ENCODE peak calls at places on chromosomes 12 and 14, in ten cellular contexts. One of them, this sample, is unnamed.

GRCh38 chr14:51525705-51526104 is 126.0 kb upstream of the FRMD6 start:
- DNase-seq in nephron progenitor cell: no peak
- DNase-seq in GM13976: no peak
- DNase-seq in OCI-LY7: no peak
- DNase-seq in AG10803: no peak
- DNase-seq in GM23338: no peak
- DNase-seq in mesothelial cell of epicardium: no peak
- DNase-seq in GM20000: no peak
- DNase-seq in neural progenitor cell: no peak
- DNase-seq in astrocyte of the spinal cord: no peak
- DNase-seq in this sample: no peak

GRCh38 chr12:6363330-6364036 is 11.9 kb downstream of the SCNN1A start:
- DNase-seq in AG10803: peak
- DNase-seq in astrocyte of the spinal cord: peak
- DNase-seq in GM20000: peak
- DNase-seq in neural progenitor cell: peak
- DNase-seq in nephron progenitor cell: peak
- DNase-seq in mesothelial cell of epicardium: peak
- DNase-seq in GM23338: peak
- DNase-seq in OCI-LY7: peak
- DNase-seq in GM13976: peak
- DNase-seq in this sample: peak

GRCh38 chr14:77190977-77191376 is 9.4 kb downstream of the TMEM63C start:
- DNase-seq in OCI-LY7: no peak
- DNase-seq in GM20000: no peak
- DNase-seq in mesothelial cell of epicardium: no peak
- DNase-seq in nephron progenitor cell: no peak
- DNase-seq in AG10803: no peak
- DNase-seq in GM13976: no peak
- DNase-seq in astrocyte of the spinal cord: no peak
- DNase-seq in GM23338: peak
- DNase-seq in neural progenitor cell: no peak
- DNase-seq in this sample: no peak

GRCh38 chr14:96246535-96246839 is 9.5 kb upstream of the BDKRB1 start:
- DNase-seq in astrocyte of the spinal cord: peak
- DNase-seq in nephron progenitor cell: no peak
- DNase-seq in GM23338: no peak
- DNase-seq in mesothelial cell of epicardium: no peak
- DNase-seq in neural progenitor cell: no peak
- DNase-seq in AG10803: peak
- DNase-seq in GM13976: no peak
- DNase-seq in GM20000: no peak
- DNase-seq in OCI-LY7: no peak
- DNase-seq in this sample: no peak

GRCh38 chr12:176321-177181 is 37.4 kb downstream of the SLC6A12 start:
- DNase-seq in AG10803: peak
- DNase-seq in nephron progenitor cell: no peak
- DNase-seq in GM20000: no peak
- DNase-seq in astrocyte of the spinal cord: no peak
- DNase-seq in OCI-LY7: no peak
- DNase-seq in GM13976: no peak
- DNase-seq in neural progenitor cell: no peak
- DNase-seq in mesothelial cell of epicardium: no peak
- DNase-seq in GM23338: no peak
- DNase-seq in this sample: no peak

GRCh38 chr12:49296836-49297694 is 2.1 kb downstream of the PRPH start:
- DNase-seq in AG10803: no peak
- DNase-seq in nephron progenitor cell: peak
- DNase-seq in GM20000: peak
- DNase-seq in astrocyte of the spinal cord: no peak
- DNase-seq in GM13976: peak
- DNase-seq in GM23338: peak
- DNase-seq in neural progenitor cell: peak
- DNase-seq in OCI-LY7: no peak
- DNase-seq in mesothelial cell of epicardium: no peak
- DNase-seq in this sample: peak

GRCh38 chr12:120625557-120626419 is 14.6 kb upstream of the CABP1 start:
- DNase-seq in nephron progenitor cell: no peak
- DNase-seq in neural progenitor cell: peak
- DNase-seq in astrocyte of the spinal cord: no peak
- DNase-seq in OCI-LY7: peak
- DNase-seq in GM13976: no peak
- DNase-seq in GM20000: no peak
- DNase-seq in GM23338: peak
- DNase-seq in AG10803: no peak
- DNase-seq in mesothelial cell of epicardium: no peak
- DNase-seq in this sample: peak

GRCh38 chr14:76720382-76720813 is 40.9 kb upstream of the VASH1 start:
- DNase-seq in GM20000: peak
- DNase-seq in GM23338: peak
- DNase-seq in astrocyte of the spinal cord: peak
- DNase-seq in AG10803: peak
- DNase-seq in GM13976: peak
- DNase-seq in OCI-LY7: peak
- DNase-seq in mesothelial cell of epicardium: peak
- DNase-seq in nephron progenitor cell: peak
- DNase-seq in neural progenitor cell: peak
- DNase-seq in this sample: peak

GRCh38 chr14:104998801-104999200 is 13.2 kb downstream of the CLBA1 start:
- DNase-seq in GM23338: no peak
- DNase-seq in GM20000: no peak
- DNase-seq in AG10803: no peak
- DNase-seq in OCI-LY7: no peak
- DNase-seq in nephron progenitor cell: no peak
- DNase-seq in GM13976: no peak
- DNase-seq in astrocyte of the spinal cord: no peak
- DNase-seq in neural progenitor cell: no peak
- DNase-seq in mesothelial cell of epicardium: no peak
- DNase-seq in this sample: no peak

GRCh38 chr14:90274808-90275454 is 18.6 kb downstream of the PSMC1 start:
- DNase-seq in mesothelial cell of epicardium: no peak
- DNase-seq in neural progenitor cell: no peak
- DNase-seq in OCI-LY7: no peak
- DNase-seq in astrocyte of the spinal cord: peak
- DNase-seq in GM23338: no peak
- DNase-seq in AG10803: peak
- DNase-seq in GM20000: no peak
- DNase-seq in GM13976: no peak
- DNase-seq in nephron progenitor cell: no peak
- DNase-seq in this sample: no peak

GRCh38 chr14:75381642-75382041 is 46.2 kb upstream of the JDP2 start:
- DNase-seq in AG10803: no peak
- DNase-seq in GM13976: no peak
- DNase-seq in astrocyte of the spinal cord: no peak
- DNase-seq in GM23338: no peak
- DNase-seq in mesothelial cell of epicardium: no peak
- DNase-seq in GM20000: no peak
- DNase-seq in nephron progenitor cell: no peak
- DNase-seq in OCI-LY7: no peak
- DNase-seq in neural progenitor cell: no peak
- DNase-seq in this sample: no peak

GRCh38 chr14:49915085-49915484 is 22.2 kb downstream of the ARF6 start:
- DNase-seq in GM23338: no peak
- DNase-seq in nephron progenitor cell: no peak
- DNase-seq in OCI-LY7: no peak
- DNase-seq in mesothelial cell of epicardium: no peak
- DNase-seq in GM20000: no peak
- DNase-seq in GM13976: no peak
- DNase-seq in AG10803: no peak
- DNase-seq in neural progenitor cell: no peak
- DNase-seq in astrocyte of the spinal cord: no peak
- DNase-seq in this sample: no peak

GRCh38 chr14:103908580-103908979 is 19.7 kb upstream of the TDRD9 start:
- DNase-seq in mesothelial cell of epicardium: no peak
- DNase-seq in neural progenitor cell: no peak
- DNase-seq in nephron progenitor cell: no peak
- DNase-seq in OCI-LY7: no peak
- DNase-seq in AG10803: no peak
- DNase-seq in GM20000: no peak
- DNase-seq in GM13976: no peak
- DNase-seq in astrocyte of the spinal cord: no peak
- DNase-seq in GM23338: no peak
- DNase-seq in this sample: no peak

GRCh38 chr14:76456200-76456599 is 80.3 kb downstream of the ESRRB start:
- DNase-seq in astrocyte of the spinal cord: no peak
- DNase-seq in nephron progenitor cell: peak
- DNase-seq in mesothelial cell of epicardium: no peak
- DNase-seq in neural progenitor cell: peak
- DNase-seq in GM13976: peak
- DNase-seq in OCI-LY7: peak
- DNase-seq in AG10803: peak
- DNase-seq in GM23338: peak
- DNase-seq in GM20000: peak
- DNase-seq in this sample: peak

GRCh38 chr14:26526132-26526531 is 71.7 kb downstream of the NOVA1 start:
- DNase-seq in AG10803: peak
- DNase-seq in GM23338: no peak
- DNase-seq in nephron progenitor cell: no peak
- DNase-seq in GM13976: no peak
- DNase-seq in astrocyte of the spinal cord: peak
- DNase-seq in mesothelial cell of epicardium: no peak
- DNase-seq in OCI-LY7: no peak
- DNase-seq in neural progenitor cell: no peak
- DNase-seq in GM20000: no peak
- DNase-seq in this sample: no peak

GRCh38 chr14:26527095-26527494 is 70.7 kb downstream of the NOVA1 start:
- DNase-seq in astrocyte of the spinal cord: peak
- DNase-seq in mesothelial cell of epicardium: no peak
- DNase-seq in GM13976: no peak
- DNase-seq in OCI-LY7: no peak
- DNase-seq in AG10803: no peak
- DNase-seq in neural progenitor cell: no peak
- DNase-seq in nephron progenitor cell: no peak
- DNase-seq in GM20000: no peak
- DNase-seq in GM23338: no peak
- DNase-seq in this sample: no peak

GRCh38 chr14:26528415-26529182 is 69.2 kb downstream of the NOVA1 start:
- DNase-seq in mesothelial cell of epicardium: no peak
- DNase-seq in AG10803: peak
- DNase-seq in neural progenitor cell: no peak
- DNase-seq in GM23338: no peak
- DNase-seq in nephron progenitor cell: no peak
- DNase-seq in GM20000: no peak
- DNase-seq in astrocyte of the spinal cord: peak
- DNase-seq in OCI-LY7: no peak
- DNase-seq in GM13976: no peak
- DNase-seq in this sample: no peak

GRCh38 chr14:26531894-26532293 is 65.9 kb downstream of the NOVA1 start:
- DNase-seq in OCI-LY7: no peak
- DNase-seq in astrocyte of the spinal cord: peak
- DNase-seq in AG10803: peak
- DNase-seq in GM20000: no peak
- DNase-seq in neural progenitor cell: no peak
- DNase-seq in mesothelial cell of epicardium: no peak
- DNase-seq in GM13976: no peak
- DNase-seq in GM23338: peak
- DNase-seq in nephron progenitor cell: no peak
- DNase-seq in this sample: no peak
- TF ChIP-seq CTCF in OCI-LY7: no peak
- TF ChIP-seq CTCF in astrocyte of the spinal cord: peak
- TF ChIP-seq CTCF in AG10803: peak
- TF ChIP-seq CTCF in GM20000: no peak
- TF ChIP-seq CTCF in neural progenitor cell: no peak
- TF ChIP-seq CTCF in mesothelial cell of epicardium: no peak
- TF ChIP-seq CTCF in GM13976: no peak
- TF ChIP-seq CTCF in GM23338: peak
- TF ChIP-seq CTCF in nephron progenitor cell: no peak
- TF ChIP-seq CTCF in this sample: no peak

GRCh38 chr12:103626498-103626897 is 39.4 kb downstream of the STAB2 start:
- DNase-seq in GM20000: no peak
- DNase-seq in nephron progenitor cell: no peak
- DNase-seq in astrocyte of the spinal cord: peak
- DNase-seq in AG10803: peak
- DNase-seq in mesothelial cell of epicardium: no peak
- DNase-seq in neural progenitor cell: peak
- DNase-seq in OCI-LY7: no peak
- DNase-seq in GM13976: no peak
- DNase-seq in GM23338: peak
- DNase-seq in this sample: no peak
- TF ChIP-seq CTCF in GM20000: no peak
- TF ChIP-seq CTCF in nephron progenitor cell: no peak
- TF ChIP-seq CTCF in astrocyte of the spinal cord: peak
- TF ChIP-seq CTCF in AG10803: peak
- TF ChIP-seq CTCF in mesothelial cell of epicardium: no peak
- TF ChIP-seq CTCF in neural progenitor cell: peak
- TF ChIP-seq CTCF in OCI-LY7: no peak
- TF ChIP-seq CTCF in GM13976: no peak
- TF ChIP-seq CTCF in GM23338: peak
- TF ChIP-seq CTCF in this sample: no peak

GRCh38 chr14:102774391-102775153 is 2.7 kb upstream of the TRAF3 start:
- DNase-seq in AG10803: peak
- DNase-seq in GM23338: peak
- DNase-seq in GM20000: peak
- DNase-seq in neural progenitor cell: peak
- DNase-seq in GM13976: peak
- DNase-seq in nephron progenitor cell: peak
- DNase-seq in astrocyte of the spinal cord: peak
- DNase-seq in OCI-LY7: peak
- DNase-seq in mesothelial cell of epicardium: peak
- DNase-seq in this sample: peak

GRCh38 chr14:102770910-102771543 is 6.2 kb upstream of the TRAF3 start:
- DNase-seq in OCI-LY7: no peak
- DNase-seq in nephron progenitor cell: no peak
- DNase-seq in GM20000: no peak
- DNase-seq in GM13976: no peak
- DNase-seq in neural progenitor cell: no peak
- DNase-seq in astrocyte of the spinal cord: no peak
- DNase-seq in mesothelial cell of epicardium: no peak
- DNase-seq in AG10803: no peak
- DNase-seq in GM23338: no peak
- DNase-seq in this sample: no peak

GRCh38 chr14:102770147-102770909 is 6.9 kb upstream of the TRAF3 start:
- DNase-seq in neural progenitor cell: no peak
- DNase-seq in nephron progenitor cell: no peak
- DNase-seq in mesothelial cell of epicardium: no peak
- DNase-seq in GM23338: no peak
- DNase-seq in GM20000: no peak
- DNase-seq in AG10803: no peak
- DNase-seq in astrocyte of the spinal cord: no peak
- DNase-seq in GM13976: no peak
- DNase-seq in OCI-LY7: no peak
- DNase-seq in this sample: no peak

GRCh38 chr14:102775855-102776760 is 1.1 kb upstream of the TRAF3 start:
- DNase-seq in AG10803: peak
- DNase-seq in OCI-LY7: no peak
- DNase-seq in GM13976: peak
- DNase-seq in mesothelial cell of epicardium: no peak
- DNase-seq in astrocyte of the spinal cord: peak
- DNase-seq in GM20000: peak
- DNase-seq in neural progenitor cell: no peak
- DNase-seq in nephron progenitor cell: peak
- DNase-seq in GM23338: peak
- DNase-seq in this sample: peak

GRCh38 chr14:102772781-102773570 is 4.3 kb upstream of the TRAF3 start:
- DNase-seq in GM20000: no peak
- DNase-seq in nephron progenitor cell: no peak
- DNase-seq in mesothelial cell of epicardium: no peak
- DNase-seq in GM23338: peak
- DNase-seq in OCI-LY7: peak
- DNase-seq in GM13976: no peak
- DNase-seq in astrocyte of the spinal cord: no peak
- DNase-seq in neural progenitor cell: peak
- DNase-seq in AG10803: no peak
- DNase-seq in this sample: no peak
- TF ChIP-seq CTCF in GM20000: peak
- TF ChIP-seq CTCF in nephron progenitor cell: peak
- TF ChIP-seq CTCF in mesothelial cell of epicardium: no peak
- TF ChIP-seq CTCF in GM23338: peak
- TF ChIP-seq CTCF in OCI-LY7: peak
- TF ChIP-seq CTCF in GM13976: peak
- TF ChIP-seq CTCF in astrocyte of the spinal cord: no peak
- TF ChIP-seq CTCF in neural progenitor cell: peak
- TF ChIP-seq CTCF in AG10803: peak
- TF ChIP-seq CTCF in this sample: peak

GRCh38 chr14:72800848-72801370 is 93.0 kb downstream of the DPF3 start:
- DNase-seq in GM23338: no peak
- DNase-seq in nephron progenitor cell: no peak
- DNase-seq in AG10803: no peak
- DNase-seq in GM20000: no peak
- DNase-seq in astrocyte of the spinal cord: no peak
- DNase-seq in GM13976: no peak
- DNase-seq in neural progenitor cell: no peak
- DNase-seq in mesothelial cell of epicardium: no peak
- DNase-seq in OCI-LY7: no peak
- DNase-seq in this sample: no peak
- TF ChIP-seq CTCF in GM23338: no peak
- TF ChIP-seq CTCF in nephron progenitor cell: no peak
- TF ChIP-seq CTCF in AG10803: no peak
- TF ChIP-seq CTCF in GM20000: no peak
- TF ChIP-seq CTCF in astrocyte of the spinal cord: no peak
- TF ChIP-seq CTCF in GM13976: no peak
- TF ChIP-seq CTCF in neural progenitor cell: no peak
- TF ChIP-seq CTCF in mesothelial cell of epicardium: no peak
- TF ChIP-seq CTCF in OCI-LY7: no peak
- TF ChIP-seq CTCF in this sample: no peak